ENCODE peak calls at places on chromosomes 12 and 14, in five cellular contexts. One of them, this sample, is unnamed.
A peak's percentile ranks its signal among the peaks of the same experiment; 100 is the strongest.

GRCh38 chr14:31717294-31718085 is 156.3 kb downstream of the NUBPL start:
- DNase-seq in CD8-positive, alpha-beta T cell: no peak
- DNase-seq in uterus: no peak
- DNase-seq in mesendoderm: no peak
- DNase-seq in fibroblast of lung: peak; percentile 15
- DNase-seq in this sample: no peak

GRCh38 chr12:106769546-106769945 is 4.9 kb upstream of the RIC8B start:
- DNase-seq in CD8-positive, alpha-beta T cell: no peak
- DNase-seq in uterus: no peak
- DNase-seq in mesendoderm: no peak
- DNase-seq in fibroblast of lung: peak; percentile 11
- DNase-seq in this sample: no peak

GRCh38 chr14:33186656-33187055 is 248.0 kb downstream of the NPAS3 start:
- DNase-seq in CD8-positive, alpha-beta T cell: no peak
- DNase-seq in uterus: no peak
- DNase-seq in mesendoderm: no peak
- DNase-seq in fibroblast of lung: no peak
- DNase-seq in this sample: no peak

GRCh38 chr12:102769323-102769916 is 147.6 kb downstream of the PAH start:
- DNase-seq in CD8-positive, alpha-beta T cell: no peak
- DNase-seq in uterus: peak; percentile 82
- DNase-seq in mesendoderm: peak; percentile 72
- DNase-seq in fibroblast of lung: peak; percentile 54
- DNase-seq in this sample: peak; percentile 4

GRCh38 chr12:16726879-16727278 is 120.9 kb upstream of the LMO3 start:
- DNase-seq in CD8-positive, alpha-beta T cell: no peak
- DNase-seq in uterus: no peak
- DNase-seq in mesendoderm: no peak
- DNase-seq in fibroblast of lung: no peak
- DNase-seq in this sample: no peak

GRCh38 chr14:30915596-30915995 is 41.2 kb downstream of the COCH start:
- DNase-seq in CD8-positive, alpha-beta T cell: no peak
- DNase-seq in uterus: no peak
- DNase-seq in mesendoderm: no peak
- DNase-seq in fibroblast of lung: no peak
- DNase-seq in this sample: no peak

GRCh38 chr14:70448633-70449032 is 3.3 kb upstream of the ADAM21 start:
- DNase-seq in CD8-positive, alpha-beta T cell: no peak
- DNase-seq in uterus: no peak
- DNase-seq in mesendoderm: no peak
- DNase-seq in fibroblast of lung: peak; percentile 73
- DNase-seq in this sample: no peak

GRCh38 chr14:101370593-101371569 is 190.4 kb upstream of the DIO3 start:
- DNase-seq in CD8-positive, alpha-beta T cell: no peak
- DNase-seq in uterus: no peak
- DNase-seq in mesendoderm: no peak
- DNase-seq in fibroblast of lung: no peak
- DNase-seq in this sample: no peak

GRCh38 chr12:56676851-56677601 is 11.1 kb downstream of the PTGES3 start:
- DNase-seq in CD8-positive, alpha-beta T cell: no peak
- DNase-seq in uterus: no peak
- DNase-seq in mesendoderm: no peak
- DNase-seq in fibroblast of lung: no peak
- DNase-seq in this sample: no peak

GRCh38 chr12:108831309-108831991 is 25.9 kb downstream of the SSH1 start:
- DNase-seq in CD8-positive, alpha-beta T cell: no peak
- DNase-seq in uterus: no peak
- DNase-seq in mesendoderm: no peak
- DNase-seq in fibroblast of lung: no peak
- DNase-seq in this sample: no peak

GRCh38 chr12:70196732-70197361 is 46.4 kb upstream of the CNOT2 start:
- DNase-seq in CD8-positive, alpha-beta T cell: no peak
- DNase-seq in uterus: no peak
- DNase-seq in mesendoderm: no peak
- DNase-seq in fibroblast of lung: peak; percentile 52
- DNase-seq in this sample: no peak

GRCh38 chr12:32134144-32134888 is 27.7 kb downstream of the BICD1 start:
- DNase-seq in CD8-positive, alpha-beta T cell: peak; percentile 16
- DNase-seq in uterus: no peak
- DNase-seq in mesendoderm: no peak
- DNase-seq in fibroblast of lung: peak; percentile 22
- DNase-seq in this sample: peak; percentile 80

DNA sequence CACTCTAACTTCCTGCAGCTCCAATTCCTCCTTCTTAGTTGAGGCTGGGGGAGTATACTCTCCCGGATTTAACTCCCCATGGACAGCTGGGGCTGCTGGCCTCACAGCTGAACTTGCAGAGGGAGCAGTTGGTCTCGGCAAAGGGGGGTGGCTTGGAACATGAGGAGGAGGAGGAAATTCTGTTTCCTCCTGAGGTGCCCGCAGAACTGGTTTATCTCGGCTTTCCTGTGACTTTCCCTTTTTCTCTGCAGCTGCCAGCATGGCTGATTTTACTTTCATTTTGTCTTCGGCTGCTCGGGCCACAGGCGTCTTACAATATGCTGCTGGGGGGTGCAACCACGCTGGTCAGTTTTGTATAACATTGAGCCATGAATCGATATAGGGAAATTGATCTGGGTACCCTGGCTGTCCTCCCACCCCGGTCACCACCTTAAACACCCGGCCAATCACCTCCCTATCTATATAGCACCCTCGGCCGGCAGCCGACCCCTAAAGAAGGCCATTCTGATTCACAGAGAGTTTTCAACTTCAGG is 1317.6 kb downstream of the TMEM121 start:
- DNase-seq in CD8-positive, alpha-beta T cell: no peak
- DNase-seq in uterus: peak; percentile 20
- DNase-seq in mesendoderm: no peak
- DNase-seq in fibroblast of lung: no peak
- DNase-seq in this sample: peak; percentile 50
- H3K4me3 ChIP-seq in CD8-positive, alpha-beta T cell: peak overlapping the region; percentile 89
- H3K4me3 ChIP-seq in uterus: peak overlapping the region; percentile 26
- H3K4me3 ChIP-seq in mesendoderm: no peak overlapping the region
- H3K4me3 ChIP-seq in fibroblast of lung: peak overlapping the region; percentile 1
- H3K4me3 ChIP-seq in this sample: peak overlapping the region; percentile 86

GRCh38 chr12:10214131-10214876 is 1.6 kb downstream of the GABARAPL1 start:
- DNase-seq in CD8-positive, alpha-beta T cell: no peak
- DNase-seq in uterus: no peak
- DNase-seq in mesendoderm: peak; percentile 78
- DNase-seq in fibroblast of lung: peak; percentile 63
- DNase-seq in this sample: no peak

GRCh38 chr12:10214877-10215267 is 2.2 kb downstream of the GABARAPL1 start:
- DNase-seq in CD8-positive, alpha-beta T cell: no peak
- DNase-seq in uterus: no peak
- DNase-seq in mesendoderm: no peak
- DNase-seq in fibroblast of lung: no peak
- DNase-seq in this sample: no peak

GRCh38 chr12:10213168-10214130 is 772 bp downstream of the GABARAPL1 start:
- DNase-seq in CD8-positive, alpha-beta T cell: peak; percentile 66
- DNase-seq in uterus: peak; percentile 74
- DNase-seq in mesendoderm: peak; percentile 80
- DNase-seq in fibroblast of lung: peak; percentile 94
- DNase-seq in this sample: peak; percentile 79

GRCh38 chr12:10218021-10218420 is 5.3 kb downstream of the GABARAPL1 start:
- DNase-seq in CD8-positive, alpha-beta T cell: no peak
- DNase-seq in uterus: no peak
- DNase-seq in mesendoderm: no peak
- DNase-seq in fibroblast of lung: no peak
- DNase-seq in this sample: no peak

DNA sequence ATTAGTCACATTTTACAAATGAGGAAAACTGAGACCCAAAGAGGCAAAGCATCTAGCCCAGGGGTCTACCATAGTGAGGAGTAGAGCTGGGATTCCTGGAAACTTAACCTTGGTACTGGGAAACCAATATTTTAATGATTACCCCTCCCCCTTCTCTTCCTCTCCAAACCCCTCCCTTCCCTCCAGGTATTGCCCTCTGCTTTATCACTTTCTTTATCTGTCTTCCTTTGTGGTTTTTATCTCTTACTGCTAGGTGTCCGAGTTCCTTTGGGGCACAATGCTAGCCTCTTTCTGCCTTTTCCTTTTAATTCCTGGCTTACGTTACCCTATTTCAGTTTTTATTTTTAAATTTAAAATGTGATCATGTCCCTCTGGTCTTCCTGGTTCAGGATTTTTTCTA is 2.8 kb downstream of the GABARAPL1 start:
- DNase-seq in CD8-positive, alpha-beta T cell: no peak
- DNase-seq in uterus: no peak
- DNase-seq in mesendoderm: peak; percentile 78
- DNase-seq in fibroblast of lung: no peak
- DNase-seq in this sample: no peak
- H3K4me3 ChIP-seq in CD8-positive, alpha-beta T cell: no peak overlapping the region
- H3K4me3 ChIP-seq in uterus: no peak overlapping the region
- H3K4me3 ChIP-seq in mesendoderm: no peak overlapping the region
- H3K4me3 ChIP-seq in fibroblast of lung: peak overlapping the region; percentile 96
- H3K4me3 ChIP-seq in this sample: peak overlapping the region; percentile 97

GRCh38 chr14:102517412-102518062 is 8.0 kb upstream of the ANKRD9 start:
- DNase-seq in CD8-positive, alpha-beta T cell: no peak
- DNase-seq in uterus: no peak
- DNase-seq in mesendoderm: no peak
- DNase-seq in fibroblast of lung: no peak
- DNase-seq in this sample: no peak
- H3K4me3 ChIP-seq in CD8-positive, alpha-beta T cell: peak overlapping the region; percentile 51
- H3K4me3 ChIP-seq in uterus: peak overlapping the region; percentile 43
- H3K4me3 ChIP-seq in mesendoderm: peak overlapping the region; percentile 46
- H3K4me3 ChIP-seq in fibroblast of lung: peak overlapping the region; percentile 47
- H3K4me3 ChIP-seq in this sample: no peak overlapping the region

DNA sequence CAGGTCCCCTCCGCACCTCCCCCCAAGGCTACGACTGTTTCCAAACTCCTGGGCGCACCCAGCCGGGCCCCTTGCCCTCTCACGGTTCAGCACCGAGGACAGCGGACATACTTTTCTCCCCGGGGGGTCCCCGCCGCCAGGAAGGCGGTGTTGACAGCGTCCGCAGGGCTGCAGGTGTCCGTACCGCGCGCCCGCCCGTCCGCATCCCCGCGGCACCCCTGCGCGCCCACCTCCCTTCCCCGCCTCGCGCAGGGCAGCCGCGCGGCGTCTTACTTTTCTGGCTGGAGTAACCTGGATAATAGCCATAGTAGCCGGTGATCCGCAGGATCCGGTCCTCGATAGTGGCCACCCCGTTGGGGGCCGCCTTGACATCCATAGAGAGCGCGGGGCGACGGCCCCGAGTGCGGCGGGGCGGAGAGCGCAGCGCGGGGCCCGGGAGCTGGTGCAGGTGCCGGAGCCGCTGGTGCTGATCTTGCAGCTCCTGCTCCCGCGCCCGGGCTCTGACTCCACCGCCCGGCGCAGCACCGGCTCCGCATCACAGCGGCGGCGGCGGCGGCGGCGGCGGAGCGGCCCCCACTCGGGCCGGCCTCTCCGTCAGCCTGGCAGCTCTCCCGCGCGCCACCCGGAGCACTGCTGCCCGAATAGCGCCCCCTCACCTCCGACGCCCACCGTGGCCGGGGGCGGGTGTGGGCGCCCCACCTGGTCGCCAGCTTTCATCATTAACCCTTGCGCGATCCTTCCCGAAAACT is at the start of gene SLC35F4:
- DNase-seq in CD8-positive, alpha-beta T cell: no peak
- DNase-seq in uterus: no peak
- DNase-seq in mesendoderm: peak; percentile 85
- DNase-seq in fibroblast of lung: no peak
- DNase-seq in this sample: no peak
- H3K4me3 ChIP-seq in CD8-positive, alpha-beta T cell: no peak within 1 kb of the TSS
- H3K4me3 ChIP-seq in uterus: no peak within 1 kb of the TSS
- H3K4me3 ChIP-seq in mesendoderm: no peak within 1 kb of the TSS
- H3K4me3 ChIP-seq in fibroblast of lung: no peak within 1 kb of the TSS
- H3K4me3 ChIP-seq in this sample: no peak within 1 kb of the TSS

DNA sequence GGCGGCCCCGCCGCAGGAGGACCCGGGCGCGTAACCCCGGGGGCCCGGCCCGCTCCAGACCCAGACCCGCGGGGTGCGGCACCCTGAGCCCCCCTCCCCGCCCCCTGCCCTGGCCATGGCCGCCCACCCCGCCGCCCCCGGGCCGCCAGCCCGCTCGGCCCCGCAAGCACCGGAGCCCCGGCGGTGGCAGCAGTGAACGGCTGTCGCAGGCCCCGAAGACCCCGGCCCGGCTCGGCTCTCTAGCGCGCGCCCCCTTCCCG is 221 bp downstream of the MARCHF9 start:
- DNase-seq in CD8-positive, alpha-beta T cell: no peak
- DNase-seq in uterus: no peak
- DNase-seq in mesendoderm: no peak
- DNase-seq in fibroblast of lung: no peak
- DNase-seq in this sample: no peak
- H3K4me3 ChIP-seq in CD8-positive, alpha-beta T cell: no peak overlapping the region
- H3K4me3 ChIP-seq in uterus: peak overlapping the region; percentile 40
- H3K4me3 ChIP-seq in mesendoderm: no peak overlapping the region
- H3K4me3 ChIP-seq in fibroblast of lung: no peak overlapping the region
- H3K4me3 ChIP-seq in this sample: no peak overlapping the region

GRCh38 chr12:6961278-6961694 is 9.2 kb downstream of the PHB2 start:
- DNase-seq in CD8-positive, alpha-beta T cell: peak; percentile 79
- DNase-seq in uterus: peak; percentile 81
- DNase-seq in mesendoderm: no peak
- DNase-seq in fibroblast of lung: no peak
- DNase-seq in this sample: peak; percentile 88

GRCh38 chr12:6963741-6964446 is 6.6 kb downstream of the PHB2 start:
- DNase-seq in CD8-positive, alpha-beta T cell: no peak
- DNase-seq in uterus: no peak
- DNase-seq in mesendoderm: no peak
- DNase-seq in fibroblast of lung: no peak
- DNase-seq in this sample: no peak

GRCh38 chr12:6963016-6963731 is 7.3 kb downstream of the PHB2 start:
- DNase-seq in CD8-positive, alpha-beta T cell: no peak
- DNase-seq in uterus: no peak
- DNase-seq in mesendoderm: peak; percentile 86
- DNase-seq in fibroblast of lung: no peak
- DNase-seq in this sample: no peak

GRCh38 chr12:6961695-6962284 is 8.7 kb downstream of the PHB2 start:
- DNase-seq in CD8-positive, alpha-beta T cell: no peak
- DNase-seq in uterus: peak; percentile 68
- DNase-seq in mesendoderm: peak; percentile 97
- DNase-seq in fibroblast of lung: peak; percentile 63
- DNase-seq in this sample: peak; percentile 48

GRCh38 chr12:6962285-6963015 is 8.0 kb downstream of the PHB2 start:
- DNase-seq in CD8-positive, alpha-beta T cell: no peak
- DNase-seq in uterus: no peak
- DNase-seq in mesendoderm: peak; percentile 64
- DNase-seq in fibroblast of lung: no peak
- DNase-seq in this sample: no peak
- H3K4me3 ChIP-seq in CD8-positive, alpha-beta T cell: no peak overlapping the region
- H3K4me3 ChIP-seq in uterus: peak overlapping the region; percentile 12
- H3K4me3 ChIP-seq in mesendoderm: peak overlapping the region; percentile 3
- H3K4me3 ChIP-seq in fibroblast of lung: no peak overlapping the region
- H3K4me3 ChIP-seq in this sample: peak overlapping the region; percentile 65

GRCh38 chr12:96048392-96048969 is 13.1 kb upstream of the LTA4H start:
- DNase-seq in CD8-positive, alpha-beta T cell: no peak
- DNase-seq in uterus: no peak
- DNase-seq in mesendoderm: no peak
- DNase-seq in fibroblast of lung: no peak
- DNase-seq in this sample: no peak

GRCh38 chr12:96046543-96047137 is 11.3 kb upstream of the LTA4H start:
- DNase-seq in CD8-positive, alpha-beta T cell: no peak
- DNase-seq in uterus: no peak
- DNase-seq in mesendoderm: no peak
- DNase-seq in fibroblast of lung: no peak
- DNase-seq in this sample: peak; percentile 52

GRCh38 chr12:96049096-96049495 is 13.7 kb upstream of the LTA4H start:
- DNase-seq in CD8-positive, alpha-beta T cell: no peak
- DNase-seq in uterus: no peak
- DNase-seq in mesendoderm: no peak
- DNase-seq in fibroblast of lung: no peak
- DNase-seq in this sample: no peak

GRCh38 chr12:96047151-96047620 is 11.8 kb upstream of the LTA4H start:
- DNase-seq in CD8-positive, alpha-beta T cell: no peak
- DNase-seq in uterus: no peak
- DNase-seq in mesendoderm: no peak
- DNase-seq in fibroblast of lung: no peak
- DNase-seq in this sample: no peak

GRCh38 chr12:96047621-96048211 is 12.3 kb upstream of the LTA4H start:
- DNase-seq in CD8-positive, alpha-beta T cell: no peak
- DNase-seq in uterus: no peak
- DNase-seq in mesendoderm: no peak
- DNase-seq in fibroblast of lung: peak; percentile 76
- DNase-seq in this sample: peak; percentile 81
- H3K4me3 ChIP-seq in CD8-positive, alpha-beta T cell: no peak overlapping the region
- H3K4me3 ChIP-seq in uterus: no peak overlapping the region
- H3K4me3 ChIP-seq in mesendoderm: no peak overlapping the region
- H3K4me3 ChIP-seq in fibroblast of lung: no peak overlapping the region
- H3K4me3 ChIP-seq in this sample: peak overlapping the region; percentile 79

This sample was measured in CD4-positive, CD25-positive, alpha-beta regulatory T cell.